ENCODE peak calls at places on chromosomes 16 and 17, in seven cellular contexts. P is A549; R is naive thymus-derived CD4-positive, alpha-beta T cell; A is GM23248; V is stomach; Z is iPS DF 6.9; B is CD4-positive, alpha-beta memory T cell. U is an unnamed sample. For H3K4me1, the result is how much of the 10 kb centered on the place peaks cover.

GRCh38 chr17:43879723-43880419 is 27.5 kb downstream of the MPP2 start:
- DNase-seq in Z (no peak), A (no peak), P (no peak), V (no peak), B (no peak), R (no peak), U (no peak)

GRCh38 chr17:50117202-50118040 is 12.5 kb downstream of the SAMD14 start:
- DNase-seq in A (peak), R (peak), B (peak), Z (no peak), P (peak), V (peak), U (peak)

GRCh38 chr17:57040571-57040970 is 44.5 kb upstream of the AKAP1 start:
- DNase-seq in V (no peak), P (no peak), B (no peak), Z (no peak), R (no peak), A (no peak), U (no peak)

GRCh38 chr17:67867591-67867990 is 42.3 kb downstream of the BPTF start:
- DNase-seq in V (no peak), R (no peak), B (no peak), P (no peak), A (no peak), Z (no peak), U (no peak)

GRCh38 chr16:50261160-50261706 is 5.1 kb upstream of the ADCY7 start:
- DNase-seq in P (no peak), Z (no peak), V (no peak), A (no peak), R (no peak), B (no peak), U (no peak)

GRCh38 chr17:12622726-12623125 is 43.0 kb upstream of the MYOCD start:
- DNase-seq in P (no peak), R (no peak), A (no peak), B (no peak), V (no peak), Z (no peak), U (no peak)

GRCh38 chr17:21001111-21001812 is 41.5 kb downstream of the USP22 start:
- DNase-seq in Z (no peak), P (no peak), V (no peak), R (no peak), A (peak), B (no peak), U (no peak)

GRCh38 chr16:26697826-26698225 is 368.9 kb upstream of the C16orf82 start:
- DNase-seq in A (no peak), R (no peak), P (no peak), B (no peak), Z (no peak), V (no peak), U (no peak)

GRCh38 chr17:62033317-62033716 is 31.8 kb downstream of the MED13 start:
- DNase-seq in A (no peak), B (no peak), R (no peak), P (no peak), V (no peak), Z (no peak), U (no peak)

GRCh38 chr17:35345926-35346771 is 27.3 kb downstream of the SLFN11 start:
- DNase-seq in Z (peak), A (peak), P (no peak), R (peak), B (peak), V (peak), U (peak)

GRCh38 chr16:53864819-53865491 is 161.0 kb downstream of the FTO start:
- DNase-seq in V (no peak), A (peak), Z (no peak), R (no peak), P (peak), B (no peak), U (no peak)

GRCh38 chr17:45021607-45022287 is 29.7 kb downstream of the DCAKD start:
- DNase-seq in P (peak), A (peak), V (peak), B (peak), Z (no peak), R (peak), U (peak)

GRCh38 chr16:58264961-58265479 is 29.8 kb downstream of the PRSS54 start:
- DNase-seq in R (no peak), A (peak), V (no peak), Z (no peak), P (peak), B (no peak), U (no peak)

GRCh38 chr17:77127735-77128361 is 12.9 kb upstream of the SEC14L1 start:
- DNase-seq in V (peak), A (no peak), B (peak), Z (no peak), R (peak), P (no peak), U (peak)

GRCh38 chr16:51756447-51757123 is 605.5 kb upstream of the SALL1 start:
- DNase-seq in A (no peak), V (no peak), Z (no peak), P (no peak), R (no peak), B (no peak), U (no peak)

GRCh38 chr17:74779948-74780400 is 3.8 kb upstream of the NAT9 start:
- DNase-seq in V (peak), R (peak), Z (no peak), B (peak), A (no peak), P (no peak), U (peak)

GRCh38 chr17:61247438-61247837 is 152.2 kb upstream of the TBX2 start:
- DNase-seq in A (peak), R (no peak), Z (no peak), V (no peak), B (no peak), P (no peak), U (no peak)

GRCh38 chr17:17142556-17142955 is 63.6 kb downstream of the PLD6 start:
- DNase-seq in A (no peak), R (no peak), B (no peak), V (no peak), P (no peak), Z (no peak), U (no peak)

GRCh38 chr16:63037761-63038562 is 1001.7 kb upstream of the CDH8 start:
- DNase-seq in B (no peak), P (no peak), A (no peak), V (no peak), Z (no peak), R (no peak), U (no peak)

GRCh38 chr17:144936-145670 is 7.7 kb downstream of the SCGB1C2 start:
- DNase-seq in V (peak), Z (no peak), A (no peak), R (no peak), P (no peak), B (no peak), U (no peak)

GRCh38 chr17:383771-384621 is 31.4 kb upstream of the RPH3AL start:
- DNase-seq in V (no peak), Z (no peak), A (no peak), P (no peak), R (no peak), B (no peak), U (no peak)

GRCh38 chr17:28570716-28571254 is 539 bp downstream of the PIGS start:
- DNase-seq in P (peak), Z (no peak), B (peak), R (peak), V (no peak), A (peak), U (peak)

GRCh38 chr16:23504453-23505179 is 5.7 kb downstream of the GGA2 start:
- DNase-seq in B (peak), R (no peak), A (peak), P (peak), Z (no peak), V (peak), U (peak)

GRCh38 chr17:42403150-42403549 is 14.9 kb upstream of the STAT3 start:
- DNase-seq in P (no peak), A (no peak), R (no peak), B (no peak), Z (no peak), V (peak), U (no peak)

GRCh38 chr17:83082435-83082834 is 3.0 kb downstream of the METRNL start:
- DNase-seq in P (no peak), B (no peak), A (no peak), R (no peak), Z (no peak), V (no peak), U (no peak)

GRCh38 chr17:46842835-46843234 is 8.5 kb upstream of the WNT9B start:
- DNase-seq in P (peak), B (no peak), A (no peak), R (no peak), Z (no peak), V (no peak), U (no peak)

GRCh38 chr17:41539979-41540701 is 12.0 kb upstream of the KRT19 start:
- DNase-seq in Z (no peak), P (no peak), R (no peak), A (no peak), B (no peak), V (no peak), U (no peak)

GRCh38 chr17:64074704-64075484 is 54.5 kb upstream of the ICAM2 start:
- DNase-seq in B (no peak), Z (no peak), V (peak), P (peak), R (no peak), A (peak), U (no peak)

GRCh38 chr16:50553731-50554360 is 5.7 kb downstream of the NKD1 start:
- DNase-seq in V (no peak), Z (no peak), A (no peak), B (no peak), R (no peak), P (no peak), U (no peak)

GRCh38 chr17:32117399-32117798 is 24.9 kb upstream of the RHOT1 start:
- DNase-seq in B (no peak), R (no peak), A (no peak), V (peak), P (no peak), Z (no peak), U (no peak)

GRCh38 chr17:43385046-43385831 is 13.6 kb upstream of the ARL4D start:
- DNase-seq in A (no peak), B (no peak), R (no peak), Z (no peak), V (no peak), P (no peak), U (no peak)

GRCh38 chr17:66925811-66926500 is 38.6 kb upstream of the CACNG4 start:
- DNase-seq in Z (no peak), R (no peak), P (no peak), B (no peak), A (no peak), V (no peak), U (no peak)

GRCh38 chr16:84475643-84476240 is 28.7 kb downstream of the MEAK7 start:
- DNase-seq in A (no peak), R (no peak), B (peak), V (peak), P (no peak), Z (no peak), U (no peak)

GRCh38 chr17:13352747-13353415 is 248.8 kb downstream of the HS3ST3A1 start:
- DNase-seq in V (no peak), B (no peak), P (no peak), Z (no peak), A (no peak), R (no peak), U (no peak)

GRCh38 chr16:11231367-11231970 is 24.5 kb downstream of the SOCS1 start:
- DNase-seq in Z (no peak), B (no peak), P (no peak), A (no peak), R (no peak), V (no peak), U (no peak)

GRCh38 chr17:80781851-80782277 is 209.8 kb upstream of the CHMP6 start:
- DNase-seq in V (no peak), R (no peak), Z (no peak), P (no peak), A (no peak), B (no peak), U (no peak)
- H3K4me1 ChIP-seq in V (under half), R (under half), Z (under half), P (under half), A (under half), B (half or more), U (half or more)

GRCh38 chr16:69176033-69176780 is 10.8 kb upstream of the SNTB2 start:
- DNase-seq in Z (no peak), B (no peak), R (no peak), A (peak), V (no peak), P (no peak), U (no peak)
- H3K4me1 ChIP-seq in Z (under half), B (under half), R (under half), A (half or more), V (under half), P (under half), U (under half)

DNA sequence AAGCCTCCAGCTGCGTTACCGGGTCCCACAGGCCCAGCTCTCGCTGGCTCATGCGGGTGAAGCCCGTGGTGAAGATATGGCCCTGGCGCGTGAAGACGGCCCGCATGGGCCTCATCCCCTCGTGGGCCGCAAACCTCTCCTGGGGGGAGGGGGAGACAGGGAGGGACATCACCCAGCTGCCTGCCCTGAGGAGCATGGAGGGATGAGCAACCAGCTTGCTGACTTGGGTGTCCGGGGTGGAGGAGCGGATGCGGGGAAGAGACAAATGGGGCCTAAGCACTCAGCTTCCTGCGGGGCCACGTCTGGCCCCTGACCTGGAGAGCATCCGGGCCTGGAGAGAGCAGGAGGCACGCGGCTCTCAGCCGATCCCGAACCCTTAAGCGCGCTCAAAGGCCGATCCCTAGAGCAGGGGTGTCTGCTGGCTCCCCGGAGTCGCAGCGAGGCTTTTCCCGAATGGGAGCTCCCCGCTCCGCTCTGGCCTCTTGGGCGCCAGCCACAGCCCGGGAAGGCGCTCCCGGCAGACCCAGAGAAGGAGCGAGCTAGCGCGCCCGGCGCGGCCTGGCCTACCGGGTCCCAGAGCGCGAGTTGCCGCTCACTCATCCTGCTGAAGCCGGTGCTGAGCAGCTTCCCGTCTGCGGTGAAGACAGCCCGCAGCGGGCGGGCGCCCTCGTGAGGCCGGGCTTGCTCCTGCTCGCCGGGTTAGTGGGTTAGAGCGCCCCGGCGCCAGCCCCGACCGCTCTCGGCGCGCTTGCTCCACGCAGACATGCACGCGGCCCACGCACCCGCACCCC is 5.0 kb downstream of the CORO6 start:
- DNase-seq in A (peak), P (peak), V (peak), R (peak), Z (no peak), B (peak), U (peak)
- H3K4me1 ChIP-seq in A (under half), P (half or more), V (half or more), R (under half), Z (under half), B (half or more), U (half or more)

GRCh38 chr16:21159281-21159951 is 942 bp downstream of the LDAF1 start:
- DNase-seq in A (peak), R (peak), Z (no peak), B (peak), P (no peak), V (peak), U (no peak)
- H3K4me1 ChIP-seq in A (under half), R (under half), Z (under half), B (under half), P (under half), V (under half), U (under half)

U was measured in effector memory CD4-positive, alpha-beta T cell.